ENCODE peak calls at places on chromosomes 11 and 22, in eight cellular contexts. One of them, this sample, is unnamed.

GRCh38 chr11:17954395-17955252 is 58.2 kb downstream of the SERGEF start:
- DNase-seq in breast epithelium: no peak
- DNase-seq in adrenal gland: no peak
- DNase-seq in AG09309: no peak
- DNase-seq in brain microvascular endothelial cell: no peak
- DNase-seq in SJSA1: no peak
- DNase-seq in IMR-90: peak
- DNase-seq in gastrocnemius medialis: peak
- DNase-seq in this sample: no peak

GRCh38 chr22:40560551-40560950 is 76.0 kb downstream of the MRTFA start:
- DNase-seq in brain microvascular endothelial cell: peak
- DNase-seq in AG09309: no peak
- DNase-seq in gastrocnemius medialis: no peak
- DNase-seq in IMR-90: peak
- DNase-seq in breast epithelium: no peak
- DNase-seq in adrenal gland: no peak
- DNase-seq in SJSA1: no peak
- DNase-seq in this sample: no peak

GRCh38 chr11:55791606-55792005 is 3.8 kb upstream of the OR5D14 start:
- DNase-seq in brain microvascular endothelial cell: no peak
- DNase-seq in breast epithelium: no peak
- DNase-seq in SJSA1: no peak
- DNase-seq in IMR-90: no peak
- DNase-seq in adrenal gland: no peak
- DNase-seq in AG09309: no peak
- DNase-seq in gastrocnemius medialis: no peak
- DNase-seq in this sample: no peak

GRCh38 chr22:22748297-22748743 is 103.9 kb downstream of the GGTLC2 start:
- DNase-seq in IMR-90: peak
- DNase-seq in AG09309: peak
- DNase-seq in brain microvascular endothelial cell: peak
- DNase-seq in breast epithelium: no peak
- DNase-seq in SJSA1: peak
- DNase-seq in gastrocnemius medialis: peak
- DNase-seq in adrenal gland: peak
- DNase-seq in this sample: no peak

GRCh38 chr22:22201185-22201924 is 43.2 kb upstream of the VPREB1 start:
- DNase-seq in SJSA1: no peak
- DNase-seq in adrenal gland: peak
- DNase-seq in AG09309: no peak
- DNase-seq in IMR-90: peak
- DNase-seq in brain microvascular endothelial cell: no peak
- DNase-seq in gastrocnemius medialis: no peak
- DNase-seq in breast epithelium: peak
- DNase-seq in this sample: no peak

GRCh38 chr11:134640971-134641968 is 229.2 kb upstream of the B3GAT1 start:
- DNase-seq in brain microvascular endothelial cell: no peak
- DNase-seq in SJSA1: no peak
- DNase-seq in AG09309: no peak
- DNase-seq in breast epithelium: no peak
- DNase-seq in gastrocnemius medialis: no peak
- DNase-seq in adrenal gland: no peak
- DNase-seq in IMR-90: no peak
- DNase-seq in this sample: no peak

GRCh38 chr11:78940500-78941225 is 366.0 kb upstream of the NARS2 start:
- DNase-seq in adrenal gland: no peak
- DNase-seq in gastrocnemius medialis: no peak
- DNase-seq in brain microvascular endothelial cell: no peak
- DNase-seq in AG09309: no peak
- DNase-seq in breast epithelium: no peak
- DNase-seq in IMR-90: no peak
- DNase-seq in SJSA1: no peak
- DNase-seq in this sample: no peak

GRCh38 chr22:45688606-45689080 is 17.0 kb downstream of the ATXN10 start:
- DNase-seq in brain microvascular endothelial cell: peak
- DNase-seq in breast epithelium: no peak
- DNase-seq in AG09309: peak
- DNase-seq in IMR-90: peak
- DNase-seq in adrenal gland: peak
- DNase-seq in gastrocnemius medialis: peak
- DNase-seq in SJSA1: peak
- DNase-seq in this sample: peak

GRCh38 chr11:9651899-9652748 is 11.8 kb upstream of the SWAP70 start:
- DNase-seq in gastrocnemius medialis: no peak
- DNase-seq in AG09309: no peak
- DNase-seq in brain microvascular endothelial cell: no peak
- DNase-seq in adrenal gland: no peak
- DNase-seq in SJSA1: no peak
- DNase-seq in breast epithelium: no peak
- DNase-seq in IMR-90: no peak
- DNase-seq in this sample: no peak

GRCh38 chr11:26583550-26583949 is 11.5 kb upstream of the MUC15 start:
- DNase-seq in IMR-90: no peak
- DNase-seq in brain microvascular endothelial cell: peak
- DNase-seq in SJSA1: no peak
- DNase-seq in breast epithelium: no peak
- DNase-seq in AG09309: no peak
- DNase-seq in gastrocnemius medialis: no peak
- DNase-seq in adrenal gland: no peak
- DNase-seq in this sample: no peak

GRCh38 chr22:49212002-49212401 is 615.7 kb downstream of the BRD1 start:
- DNase-seq in adrenal gland: peak
- DNase-seq in brain microvascular endothelial cell: no peak
- DNase-seq in SJSA1: peak
- DNase-seq in IMR-90: no peak
- DNase-seq in AG09309: no peak
- DNase-seq in breast epithelium: peak
- DNase-seq in gastrocnemius medialis: no peak
- DNase-seq in this sample: no peak

GRCh38 chr22:17627961-17628303 is 617 bp downstream of the ATP6V1E1 start:
- DNase-seq in brain microvascular endothelial cell: no peak
- DNase-seq in SJSA1: no peak
- DNase-seq in gastrocnemius medialis: peak
- DNase-seq in adrenal gland: no peak
- DNase-seq in breast epithelium: no peak
- DNase-seq in AG09309: no peak
- DNase-seq in IMR-90: no peak
- DNase-seq in this sample: no peak

GRCh38 chr11:925496-926301 is at the start of gene AP2A2:
- DNase-seq in IMR-90: peak
- DNase-seq in brain microvascular endothelial cell: peak
- DNase-seq in adrenal gland: peak
- DNase-seq in SJSA1: peak
- DNase-seq in breast epithelium: peak
- DNase-seq in gastrocnemius medialis: peak
- DNase-seq in AG09309: peak
- DNase-seq in this sample: no peak

GRCh38 chr11:925158-925495 is 543 bp upstream of the AP2A2 start:
- DNase-seq in brain microvascular endothelial cell: no peak
- DNase-seq in SJSA1: no peak
- DNase-seq in adrenal gland: no peak
- DNase-seq in breast epithelium: no peak
- DNase-seq in AG09309: no peak
- DNase-seq in IMR-90: no peak
- DNase-seq in gastrocnemius medialis: no peak
- DNase-seq in this sample: no peak

GRCh38 chr11:924406-925157 is 1.1 kb upstream of the AP2A2 start:
- DNase-seq in brain microvascular endothelial cell: no peak
- DNase-seq in breast epithelium: no peak
- DNase-seq in IMR-90: no peak
- DNase-seq in gastrocnemius medialis: no peak
- DNase-seq in SJSA1: no peak
- DNase-seq in adrenal gland: no peak
- DNase-seq in AG09309: no peak
- DNase-seq in this sample: no peak

GRCh38 chr11:921921-922678 is 3.6 kb upstream of the AP2A2 start:
- DNase-seq in gastrocnemius medialis: no peak
- DNase-seq in SJSA1: no peak
- DNase-seq in AG09309: no peak
- DNase-seq in breast epithelium: no peak
- DNase-seq in IMR-90: no peak
- DNase-seq in brain microvascular endothelial cell: no peak
- DNase-seq in adrenal gland: no peak
- DNase-seq in this sample: no peak

DNA sequence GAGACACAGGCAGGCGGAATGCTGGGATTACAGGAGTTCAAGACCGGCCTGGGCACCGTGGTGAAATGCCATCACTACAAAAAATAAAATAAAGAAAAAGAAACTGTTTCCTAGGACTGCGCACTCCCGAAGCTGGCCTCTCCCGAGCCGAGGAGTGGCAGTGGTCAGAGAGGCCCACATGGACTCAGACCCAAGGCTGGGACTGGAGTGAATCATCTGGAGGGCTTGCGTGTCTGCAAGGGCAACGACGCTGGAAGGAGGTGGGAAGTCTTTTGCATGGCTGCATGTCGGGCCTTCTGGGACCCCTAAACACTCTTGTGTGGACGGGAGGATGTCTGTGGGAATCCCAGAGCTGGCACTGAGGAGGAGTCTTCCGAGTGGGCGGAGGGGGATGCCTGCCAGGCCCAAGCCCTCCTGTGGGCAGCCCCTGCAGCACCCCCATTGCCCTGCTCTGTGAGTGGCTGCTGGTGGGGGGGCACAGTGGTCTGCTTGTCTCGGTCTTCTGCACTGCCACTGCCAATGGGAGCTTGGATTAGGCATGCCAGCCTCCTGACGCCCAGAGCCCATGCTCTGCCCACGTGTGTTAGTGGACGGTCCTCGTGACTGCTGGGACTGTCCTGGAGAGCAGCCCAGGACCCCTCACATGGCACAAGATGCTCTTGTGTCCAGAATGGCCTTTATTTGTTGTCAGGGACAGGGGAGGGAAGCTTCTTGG is 1.8 kb upstream of the AP2A2 start:
- DNase-seq in breast epithelium: no peak
- DNase-seq in brain microvascular endothelial cell: no peak
- DNase-seq in adrenal gland: no peak
- DNase-seq in gastrocnemius medialis: no peak
- DNase-seq in IMR-90: no peak
- DNase-seq in AG09309: no peak
- DNase-seq in SJSA1: no peak
- DNase-seq in this sample: no peak
- H3K4me3 ChIP-seq in breast epithelium: no peak
- H3K4me3 ChIP-seq in brain microvascular endothelial cell: no peak
- H3K4me3 ChIP-seq in adrenal gland: no peak
- H3K4me3 ChIP-seq in gastrocnemius medialis: no peak
- H3K4me3 ChIP-seq in IMR-90: no peak
- H3K4me3 ChIP-seq in AG09309: no peak
- H3K4me3 ChIP-seq in SJSA1: no peak
- H3K4me3 ChIP-seq in this sample: no peak

DNA sequence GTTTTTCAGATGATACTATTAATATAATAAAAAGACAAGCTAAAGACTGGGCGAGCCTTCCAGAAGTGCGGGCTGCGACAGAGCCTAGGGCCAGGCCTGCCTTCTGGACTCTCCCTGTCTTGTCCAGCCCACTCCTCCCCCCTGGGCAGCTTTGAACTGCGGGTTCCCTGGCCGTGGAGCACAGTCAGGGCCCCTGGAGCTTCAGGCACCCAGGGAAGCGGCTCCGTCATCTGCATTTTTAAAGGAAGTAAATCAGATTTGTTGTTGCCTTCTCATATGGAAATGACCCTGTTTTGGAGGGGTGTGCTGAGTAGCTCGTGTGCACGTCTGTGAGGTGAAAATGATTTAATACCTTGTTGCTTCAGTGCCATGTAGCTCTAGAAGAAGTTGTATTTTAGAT is 265.3 kb downstream of the TBC1D22A start:
- DNase-seq in SJSA1: no peak
- DNase-seq in adrenal gland: no peak
- DNase-seq in IMR-90: no peak
- DNase-seq in brain microvascular endothelial cell: no peak
- DNase-seq in AG09309: no peak
- DNase-seq in breast epithelium: peak
- DNase-seq in gastrocnemius medialis: no peak
- DNase-seq in this sample: no peak
- H3K4me3 ChIP-seq in SJSA1: no peak
- H3K4me3 ChIP-seq in adrenal gland: no peak
- H3K4me3 ChIP-seq in IMR-90: no peak
- H3K4me3 ChIP-seq in brain microvascular endothelial cell: no peak
- H3K4me3 ChIP-seq in AG09309: no peak
- H3K4me3 ChIP-seq in breast epithelium: no peak
- H3K4me3 ChIP-seq in gastrocnemius medialis: no peak
- H3K4me3 ChIP-seq in this sample: no peak

GRCh38 chr11:126083829-126084607 is 21.4 kb upstream of the CDON start:
- DNase-seq in breast epithelium: no peak
- DNase-seq in IMR-90: no peak
- DNase-seq in SJSA1: no peak
- DNase-seq in gastrocnemius medialis: no peak
- DNase-seq in brain microvascular endothelial cell: no peak
- DNase-seq in AG09309: no peak
- DNase-seq in adrenal gland: no peak
- DNase-seq in this sample: no peak

GRCh38 chr11:126081915-126082250 is 19.2 kb upstream of the CDON start:
- DNase-seq in brain microvascular endothelial cell: no peak
- DNase-seq in adrenal gland: no peak
- DNase-seq in AG09309: no peak
- DNase-seq in breast epithelium: no peak
- DNase-seq in IMR-90: no peak
- DNase-seq in SJSA1: no peak
- DNase-seq in gastrocnemius medialis: no peak
- DNase-seq in this sample: no peak

GRCh38 chr11:126084608-126084912 is 21.9 kb upstream of the CDON start:
- DNase-seq in brain microvascular endothelial cell: no peak
- DNase-seq in adrenal gland: no peak
- DNase-seq in SJSA1: no peak
- DNase-seq in IMR-90: no peak
- DNase-seq in gastrocnemius medialis: no peak
- DNase-seq in breast epithelium: no peak
- DNase-seq in AG09309: no peak
- DNase-seq in this sample: no peak

GRCh38 chr11:126080206-126080941 is 17.7 kb upstream of the CDON start:
- DNase-seq in breast epithelium: peak
- DNase-seq in SJSA1: no peak
- DNase-seq in adrenal gland: no peak
- DNase-seq in IMR-90: no peak
- DNase-seq in brain microvascular endothelial cell: no peak
- DNase-seq in gastrocnemius medialis: no peak
- DNase-seq in AG09309: no peak
- DNase-seq in this sample: no peak

GRCh38 chr11:126082251-126083109 is 19.8 kb upstream of the CDON start:
- DNase-seq in breast epithelium: no peak
- DNase-seq in adrenal gland: no peak
- DNase-seq in AG09309: no peak
- DNase-seq in IMR-90: no peak
- DNase-seq in gastrocnemius medialis: no peak
- DNase-seq in brain microvascular endothelial cell: no peak
- DNase-seq in SJSA1: no peak
- DNase-seq in this sample: no peak
- H3K4me3 ChIP-seq in breast epithelium: no peak
- H3K4me3 ChIP-seq in adrenal gland: no peak
- H3K4me3 ChIP-seq in AG09309: no peak
- H3K4me3 ChIP-seq in IMR-90: no peak
- H3K4me3 ChIP-seq in gastrocnemius medialis: no peak
- H3K4me3 ChIP-seq in brain microvascular endothelial cell: no peak
- H3K4me3 ChIP-seq in SJSA1: no peak
- H3K4me3 ChIP-seq in this sample: no peak

DNA sequence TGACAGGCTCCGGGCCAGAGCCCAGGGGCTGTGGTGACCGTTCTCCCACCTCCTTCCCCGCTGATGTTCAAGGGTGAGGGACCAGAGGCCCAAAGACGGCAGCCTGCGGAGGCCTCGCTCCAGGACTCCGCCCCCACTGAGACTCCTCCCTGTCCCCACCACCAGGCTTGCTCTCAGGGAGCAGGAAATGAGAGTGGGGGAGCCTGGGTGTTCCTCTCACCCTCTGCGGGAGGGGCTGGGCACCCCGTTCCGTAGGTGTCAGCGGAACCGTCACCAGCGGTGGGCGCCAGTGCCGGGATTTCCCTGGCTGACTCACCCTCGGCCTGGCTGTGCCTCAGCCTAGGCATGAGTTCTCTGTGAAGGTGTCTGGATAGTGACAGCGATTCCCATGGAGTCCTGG is 15.7 kb downstream of the DAGLA start:
- DNase-seq in IMR-90: peak
- DNase-seq in AG09309: peak
- DNase-seq in brain microvascular endothelial cell: peak
- DNase-seq in adrenal gland: peak
- DNase-seq in gastrocnemius medialis: peak
- DNase-seq in SJSA1: peak
- DNase-seq in breast epithelium: peak
- DNase-seq in this sample: peak
- H3K4me3 ChIP-seq in IMR-90: no peak
- H3K4me3 ChIP-seq in AG09309: no peak
- H3K4me3 ChIP-seq in brain microvascular endothelial cell: peak
- H3K4me3 ChIP-seq in adrenal gland: no peak
- H3K4me3 ChIP-seq in gastrocnemius medialis: peak
- H3K4me3 ChIP-seq in SJSA1: no peak
- H3K4me3 ChIP-seq in breast epithelium: peak
- H3K4me3 ChIP-seq in this sample: no peak